ENCODE peak calls at places on chromosomes 16 and 17, in five cellular contexts. S, N, E, R and J are unnamed samples.

GRCh38 chr17:57011482-57012015 is 33.6 kb downstream of the SCPEP1 start:
- DNase-seq in E (no peak), N (no peak), R (no peak), S (no peak), J (no peak)

GRCh38 chr16:81204794-81205680 is 33.5 kb upstream of the BCO1 start:
- DNase-seq in E (peak), R (peak), S (no peak), N (peak), J (peak)

GRCh38 chr16:31077024-31077423 is 2.8 kb downstream of the ZNF646 start:
- DNase-seq in N (no peak), E (no peak), S (no peak), R (no peak), J (no peak)

GRCh38 chr17:45688820-45689219 is 95.3 kb upstream of the CRHR1 start:
- DNase-seq in N (no peak), R (no peak), S (no peak), E (no peak), J (no peak)

GRCh38 chr16:4944333-4945281 is 7.7 kb upstream of the PPL start:
- DNase-seq in E (peak), N (no peak), R (no peak), S (no peak), J (no peak)

GRCh38 chr17:80791758-80792284 is 199.8 kb upstream of the CHMP6 start:
- DNase-seq in S (no peak), E (peak), N (peak), R (no peak), J (no peak)

GRCh38 chr17:38994026-38994425 is 26.8 kb upstream of the FBXO47 start:
- DNase-seq in R (no peak), E (no peak), N (no peak), S (no peak), J (no peak)

GRCh38 chr16:87556941-87557459 is 45.3 kb upstream of the JPH3 start:
- DNase-seq in S (no peak), E (no peak), R (no peak), N (no peak), J (no peak)

GRCh38 chr17:14756469-14756868 is 455.6 kb downstream of the HS3ST3B1 start:
- DNase-seq in N (no peak), S (no peak), E (no peak), R (no peak), J (no peak)

GRCh38 chr16:56246051-56246817 is 54.9 kb downstream of the GNAO1 start:
- DNase-seq in R (no peak), E (no peak), S (peak), N (no peak), J (peak)

GRCh38 chr17:33520404-33521032 is 227.4 kb upstream of the ASIC2 start:
- DNase-seq in N (peak), R (no peak), E (no peak), S (no peak), J (peak)

GRCh38 chr16:1613240-1613639 is 1.1 kb downstream of the CRAMP1 start:
- DNase-seq in E (no peak), R (no peak), N (no peak), S (no peak), J (no peak)

GRCh38 chr17:82424001-82424862 is 5.8 kb upstream of the OGFOD3 start:
- DNase-seq in S (no peak), N (peak), R (peak), E (peak), J (no peak)

GRCh38 chr16:80717611-80718010 is 86.8 kb downstream of the CDYL2 start:
- DNase-seq in S (no peak), E (no peak), R (no peak), N (no peak), J (no peak)

GRCh38 chr16:47110939-47111338 is 32.8 kb downstream of the NETO2 start:
- DNase-seq in N (no peak), E (no peak), R (no peak), S (no peak), J (no peak)

GRCh38 chr17:50344712-50345380 is 1.1 kb upstream of the XYLT2 start:
- DNase-seq in R (no peak), E (no peak), N (no peak), S (no peak), J (no peak)

GRCh38 chr17:10060526-10060925 is 137.9 kb downstream of the GAS7 start:
- DNase-seq in S (no peak), N (no peak), E (no peak), R (no peak), J (no peak)

GRCh38 chr17:34725740-34726139 is 146.4 kb downstream of the TMEM132E start:
- DNase-seq in N (no peak), S (no peak), E (no peak), R (no peak), J (no peak)

GRCh38 chr17:83189013-83189672 is 109.7 kb downstream of the METRNL start:
- DNase-seq in E (no peak), R (no peak), N (no peak), S (no peak), J (no peak)

GRCh38 chr17:83103200-83103937 is 24.0 kb downstream of the METRNL start:
- DNase-seq in E (peak), R (no peak), S (no peak), N (peak), J (no peak)

GRCh38 chr17:80981062-80981902 is 10.4 kb upstream of the CHMP6 start:
- DNase-seq in S (no peak), R (no peak), E (no peak), N (no peak), J (no peak)

GRCh38 chr17:73025041-73025440 is 67.4 kb downstream of the SLC39A11 start:
- DNase-seq in N (no peak), R (no peak), E (no peak), S (no peak), J (no peak)

GRCh38 chr16:75011634-75012307 is 12.9 kb downstream of the ZNRF1 start:
- DNase-seq in S (no peak), E (peak), R (peak), N (no peak), J (peak)

GRCh38 chr17:49260011-49260921 is 29.7 kb upstream of the PHOSPHO1 start:
- DNase-seq in R (peak), E (peak), S (no peak), N (peak), J (no peak)

GRCh38 chr16:54446639-54447038 is 160.1 kb upstream of the IRX3 start:
- DNase-seq in S (no peak), N (no peak), R (no peak), E (peak), J (no peak)

GRCh38 chr16:77307764-77308561 is 108.8 kb downstream of the SYCE1L start:
- DNase-seq in N (no peak), E (peak), R (no peak), S (no peak), J (no peak)

GRCh38 chr17:18039535-18040286 is 503 bp downstream of the GID4 start:
- DNase-seq in S (no peak), N (no peak), R (no peak), E (no peak), J (no peak)

GRCh38 chr17:42895185-42895555 is 5.4 kb upstream of the G6PC1 start:
- DNase-seq in S (no peak), N (no peak), E (peak), R (no peak), J (no peak)